ENCODE peak calls at places on chromosomes 16 and 17, in four cellular contexts. One of them, this sample, is unnamed.

GRCh38 chr16:81889896-81890634 is 111.0 kb downstream of the PLCG2 start:
- DNase-seq in SK-N-SH: peak
- DNase-seq in left ventricle myocardium inferior: no peak
- DNase-seq in CD4-positive, alpha-beta T cell: peak
- DNase-seq in this sample: no peak

GRCh38 chr17:80970044-80970761 is 21.4 kb upstream of the CHMP6 start:
- DNase-seq in SK-N-SH: peak
- DNase-seq in left ventricle myocardium inferior: peak
- DNase-seq in CD4-positive, alpha-beta T cell: no peak
- DNase-seq in this sample: no peak

GRCh38 chr16:12219992-12220391 is 243.5 kb downstream of the SNX29 start:
- DNase-seq in SK-N-SH: no peak
- DNase-seq in left ventricle myocardium inferior: no peak
- DNase-seq in CD4-positive, alpha-beta T cell: no peak
- DNase-seq in this sample: no peak

GRCh38 chr16:13866073-13866472 is 53.9 kb upstream of the ERCC4 start:
- DNase-seq in SK-N-SH: peak
- DNase-seq in left ventricle myocardium inferior: peak
- DNase-seq in CD4-positive, alpha-beta T cell: peak
- DNase-seq in this sample: no peak

GRCh38 chr17:48990882-48991357 is 6.3 kb upstream of the IGF2BP1 start:
- DNase-seq in SK-N-SH: no peak
- DNase-seq in left ventricle myocardium inferior: no peak
- DNase-seq in CD4-positive, alpha-beta T cell: no peak
- DNase-seq in this sample: no peak

GRCh38 chr17:35891273-35891672 is 11.1 kb upstream of the CCL5 start:
- DNase-seq in SK-N-SH: no peak
- DNase-seq in left ventricle myocardium inferior: no peak
- DNase-seq in CD4-positive, alpha-beta T cell: no peak
- DNase-seq in this sample: no peak

GRCh38 chr17:78484300-78485159 is 92.7 kb downstream of the DNAH17 start:
- DNase-seq in SK-N-SH: no peak
- DNase-seq in left ventricle myocardium inferior: no peak
- DNase-seq in CD4-positive, alpha-beta T cell: peak
- DNase-seq in this sample: no peak

GRCh38 chr16:83206426-83206825 is 579.7 kb downstream of the CDH13 start:
- DNase-seq in SK-N-SH: no peak
- DNase-seq in left ventricle myocardium inferior: no peak
- DNase-seq in CD4-positive, alpha-beta T cell: no peak
- DNase-seq in this sample: no peak

GRCh38 chr17:17694229-17695081 is 13.2 kb downstream of the RAI1 start:
- DNase-seq in SK-N-SH: peak
- DNase-seq in left ventricle myocardium inferior: peak
- DNase-seq in CD4-positive, alpha-beta T cell: peak
- DNase-seq in this sample: peak

GRCh38 chr17:39174907-39175694 is 9.1 kb upstream of the ARL5C start:
- DNase-seq in SK-N-SH: peak
- DNase-seq in left ventricle myocardium inferior: peak
- DNase-seq in CD4-positive, alpha-beta T cell: peak
- DNase-seq in this sample: peak

GRCh38 chr17:2020721-2021120 is 4.4 kb downstream of the RTN4RL1 start:
- DNase-seq in SK-N-SH: no peak
- DNase-seq in left ventricle myocardium inferior: no peak
- DNase-seq in CD4-positive, alpha-beta T cell: no peak
- DNase-seq in this sample: no peak

GRCh38 chr17:39236383-39236927 is 10.7 kb upstream of the STAC2 start:
- DNase-seq in SK-N-SH: no peak
- DNase-seq in left ventricle myocardium inferior: no peak
- DNase-seq in CD4-positive, alpha-beta T cell: no peak
- DNase-seq in this sample: no peak

GRCh38 chr16:537415-538335 is 10.2 kb downstream of the CAPN15 start:
- DNase-seq in SK-N-SH: peak
- DNase-seq in left ventricle myocardium inferior: no peak
- DNase-seq in CD4-positive, alpha-beta T cell: no peak
- DNase-seq in this sample: no peak

GRCh38 chr16:534856-535445 is 7.4 kb downstream of the CAPN15 start:
- DNase-seq in SK-N-SH: no peak
- DNase-seq in left ventricle myocardium inferior: no peak
- DNase-seq in CD4-positive, alpha-beta T cell: no peak
- DNase-seq in this sample: no peak

GRCh38 chr16:536746-537145 is 9.2 kb downstream of the CAPN15 start:
- DNase-seq in SK-N-SH: no peak
- DNase-seq in left ventricle myocardium inferior: no peak
- DNase-seq in CD4-positive, alpha-beta T cell: no peak
- DNase-seq in this sample: no peak

GRCh38 chr16:534089-534635 is 6.7 kb downstream of the CAPN15 start:
- DNase-seq in SK-N-SH: no peak
- DNase-seq in left ventricle myocardium inferior: no peak
- DNase-seq in CD4-positive, alpha-beta T cell: no peak
- DNase-seq in this sample: no peak

DNA sequence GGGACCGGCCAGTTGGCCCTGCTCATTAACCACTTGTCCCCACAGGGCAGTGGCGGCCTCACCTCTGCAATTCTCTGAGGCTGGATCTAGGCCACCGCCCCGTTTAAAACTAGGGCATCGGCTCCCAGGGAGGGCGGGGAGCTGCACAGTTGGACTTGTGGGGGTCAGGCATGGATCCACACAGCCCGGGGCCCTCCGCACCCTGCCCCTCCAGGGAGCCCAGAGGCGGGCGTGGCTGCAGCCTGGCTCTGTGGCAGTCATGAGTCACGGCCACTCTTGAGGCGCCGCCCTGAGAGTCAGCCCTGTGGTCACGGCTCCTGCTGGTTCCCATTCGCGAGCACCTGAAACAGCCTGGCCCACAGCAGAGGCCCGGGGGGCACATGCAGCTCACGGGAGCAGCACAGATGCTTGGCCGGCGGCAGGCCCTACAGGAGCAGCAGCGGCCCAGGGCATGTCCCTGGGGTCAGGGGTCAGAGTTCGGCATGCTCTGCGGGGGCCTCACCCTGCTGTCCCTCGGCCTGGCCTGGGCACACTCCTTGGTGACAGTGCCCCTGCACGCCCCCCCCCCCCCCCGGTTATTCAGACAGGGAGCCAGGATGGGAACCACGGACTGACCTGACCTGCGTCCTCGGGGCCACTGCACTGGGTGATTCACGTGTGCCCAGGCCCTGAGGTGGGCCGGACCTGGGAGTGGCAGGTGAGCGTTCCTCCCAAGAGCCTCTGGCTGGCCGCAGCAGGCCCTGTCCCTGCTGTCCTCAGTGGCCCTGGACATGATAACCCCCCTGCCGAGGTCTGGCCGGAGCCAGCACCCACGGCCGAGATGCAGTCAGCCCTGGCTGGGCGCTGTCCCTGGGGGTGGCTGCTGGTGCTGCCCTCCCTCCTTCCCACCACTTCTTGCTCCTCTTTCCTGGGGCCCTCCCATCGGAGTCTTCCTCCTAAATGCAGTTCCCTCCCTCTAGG is 8.2 kb downstream of the CAPN15 start:
- DNase-seq in SK-N-SH: no peak
- DNase-seq in left ventricle myocardium inferior: no peak
- DNase-seq in CD4-positive, alpha-beta T cell: no peak
- DNase-seq in this sample: no peak
- TF ChIP-seq CTCF in SK-N-SH: no peak
- TF ChIP-seq CTCF in left ventricle myocardium inferior: no peak
- TF ChIP-seq CTCF in CD4-positive, alpha-beta T cell: no peak
- TF ChIP-seq CTCF in this sample: no peak

GRCh38 chr17:11885051-11885450 is 112.2 kb downstream of the ZNF18 start:
- DNase-seq in SK-N-SH: no peak
- DNase-seq in left ventricle myocardium inferior: no peak
- DNase-seq in CD4-positive, alpha-beta T cell: no peak
- DNase-seq in this sample: no peak

GRCh38 chr17:11874756-11875155 is 122.5 kb downstream of the ZNF18 start:
- DNase-seq in SK-N-SH: no peak
- DNase-seq in left ventricle myocardium inferior: no peak
- DNase-seq in CD4-positive, alpha-beta T cell: no peak
- DNase-seq in this sample: no peak

GRCh38 chr17:11882716-11883115 is 114.6 kb downstream of the ZNF18 start:
- DNase-seq in SK-N-SH: no peak
- DNase-seq in left ventricle myocardium inferior: no peak
- DNase-seq in CD4-positive, alpha-beta T cell: no peak
- DNase-seq in this sample: no peak

DNA sequence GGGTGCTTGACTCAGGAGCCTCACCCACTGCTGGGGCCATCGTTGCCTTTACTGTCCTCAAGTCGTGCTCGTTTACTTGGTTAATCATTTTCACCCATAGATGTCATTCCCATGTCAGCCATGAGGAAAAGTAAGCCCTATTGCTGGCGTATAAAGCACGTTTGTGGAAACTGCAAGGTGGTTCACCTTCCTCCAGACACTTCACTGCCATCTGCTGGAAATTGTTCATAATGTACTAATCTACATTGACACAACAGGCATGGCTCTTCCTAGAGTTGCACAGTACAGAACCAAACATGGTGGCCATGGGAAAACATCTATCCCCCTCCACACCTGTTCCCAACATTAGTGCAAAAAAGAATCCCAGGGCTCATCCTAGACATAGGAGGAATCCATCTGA is 116.6 kb downstream of the ZNF18 start:
- DNase-seq in SK-N-SH: peak
- DNase-seq in left ventricle myocardium inferior: no peak
- DNase-seq in CD4-positive, alpha-beta T cell: no peak
- DNase-seq in this sample: no peak
- TF ChIP-seq CTCF in SK-N-SH: no peak
- TF ChIP-seq CTCF in left ventricle myocardium inferior: peak
- TF ChIP-seq CTCF in CD4-positive, alpha-beta T cell: no peak
- TF ChIP-seq CTCF in this sample: peak

GRCh38 chr17:79633154-79633553 is 22.3 kb upstream of the RBFOX3 start:
- DNase-seq in SK-N-SH: peak
- DNase-seq in left ventricle myocardium inferior: peak
- DNase-seq in CD4-positive, alpha-beta T cell: no peak
- DNase-seq in this sample: peak

GRCh38 chr17:79632432-79632735 is 21.5 kb upstream of the RBFOX3 start:
- DNase-seq in SK-N-SH: no peak
- DNase-seq in left ventricle myocardium inferior: peak
- DNase-seq in CD4-positive, alpha-beta T cell: no peak
- DNase-seq in this sample: peak

GRCh38 chr17:79630821-79631639 is 20.2 kb upstream of the RBFOX3 start:
- DNase-seq in SK-N-SH: peak
- DNase-seq in left ventricle myocardium inferior: peak
- DNase-seq in CD4-positive, alpha-beta T cell: no peak
- DNase-seq in this sample: no peak

GRCh38 chr17:79630120-79630519 is 19.3 kb upstream of the RBFOX3 start:
- DNase-seq in SK-N-SH: peak
- DNase-seq in left ventricle myocardium inferior: peak
- DNase-seq in CD4-positive, alpha-beta T cell: no peak
- DNase-seq in this sample: no peak

GRCh38 chr17:79631640-79632431 is 21.0 kb upstream of the RBFOX3 start:
- DNase-seq in SK-N-SH: peak
- DNase-seq in left ventricle myocardium inferior: peak
- DNase-seq in CD4-positive, alpha-beta T cell: no peak
- DNase-seq in this sample: peak
- TF ChIP-seq CTCF in SK-N-SH: no peak
- TF ChIP-seq CTCF in left ventricle myocardium inferior: no peak
- TF ChIP-seq CTCF in CD4-positive, alpha-beta T cell: no peak
- TF ChIP-seq CTCF in this sample: no peak

GRCh38 chr17:32941419-32942032 is 13.6 kb downstream of the TMEM98 start:
- DNase-seq in SK-N-SH: no peak
- DNase-seq in left ventricle myocardium inferior: no peak
- DNase-seq in CD4-positive, alpha-beta T cell: no peak
- DNase-seq in this sample: no peak
- TF ChIP-seq CTCF in SK-N-SH: peak
- TF ChIP-seq CTCF in left ventricle myocardium inferior: peak
- TF ChIP-seq CTCF in CD4-positive, alpha-beta T cell: no peak
- TF ChIP-seq CTCF in this sample: peak

GRCh38 chr17:14061666-14062560 is 7.4 kb upstream of the COX10 start:
- DNase-seq in SK-N-SH: no peak
- DNase-seq in left ventricle myocardium inferior: no peak
- DNase-seq in CD4-positive, alpha-beta T cell: no peak
- DNase-seq in this sample: no peak
- TF ChIP-seq CTCF in SK-N-SH: peak
- TF ChIP-seq CTCF in left ventricle myocardium inferior: peak
- TF ChIP-seq CTCF in CD4-positive, alpha-beta T cell: no peak
- TF ChIP-seq CTCF in this sample: no peak

GRCh38 chr16:4747906-4748681 is 13.8 kb downstream of the DNAAF8 start:
- DNase-seq in SK-N-SH: no peak
- DNase-seq in left ventricle myocardium inferior: no peak
- DNase-seq in CD4-positive, alpha-beta T cell: no peak
- DNase-seq in this sample: no peak

GRCh38 chr16:4748682-4749411 is 14.5 kb downstream of the DNAAF8 start:
- DNase-seq in SK-N-SH: no peak
- DNase-seq in left ventricle myocardium inferior: no peak
- DNase-seq in CD4-positive, alpha-beta T cell: no peak
- DNase-seq in this sample: no peak

GRCh38 chr16:4746991-4747574 is 12.7 kb downstream of the DNAAF8 start:
- DNase-seq in SK-N-SH: no peak
- DNase-seq in left ventricle myocardium inferior: no peak
- DNase-seq in CD4-positive, alpha-beta T cell: no peak
- DNase-seq in this sample: no peak

GRCh38 chr16:4744758-4745569 is 10.6 kb downstream of the DNAAF8 start:
- DNase-seq in SK-N-SH: peak
- DNase-seq in left ventricle myocardium inferior: no peak
- DNase-seq in CD4-positive, alpha-beta T cell: no peak
- DNase-seq in this sample: no peak

DNA sequence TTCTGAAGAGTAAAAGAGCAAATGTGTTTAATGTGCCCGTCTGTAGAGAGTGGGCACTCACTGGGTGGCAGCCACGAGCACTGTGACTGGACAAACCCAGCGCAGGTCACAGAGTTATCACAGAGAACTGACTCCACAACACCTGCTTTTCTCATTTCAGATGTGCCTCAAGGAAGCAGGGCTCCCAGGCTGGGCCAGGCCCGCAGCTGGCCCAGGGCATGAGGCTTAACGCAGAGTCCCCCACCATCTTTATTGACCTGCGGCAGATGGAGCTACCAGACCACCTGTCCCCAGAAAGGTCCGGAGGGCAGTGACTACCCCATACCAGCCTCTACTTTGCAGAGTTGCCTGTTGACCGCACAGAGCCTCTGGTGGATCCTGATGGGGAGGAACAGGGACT is 11.9 kb downstream of the DNAAF8 start:
- DNase-seq in SK-N-SH: no peak
- DNase-seq in left ventricle myocardium inferior: no peak
- DNase-seq in CD4-positive, alpha-beta T cell: no peak
- DNase-seq in this sample: no peak
- TF ChIP-seq CTCF in SK-N-SH: no peak
- TF ChIP-seq CTCF in left ventricle myocardium inferior: no peak
- TF ChIP-seq CTCF in CD4-positive, alpha-beta T cell: no peak
- TF ChIP-seq CTCF in this sample: no peak